ENCODE peak calls at places on chromosomes 3 and 15, in six cellular contexts. B is B cell, R is IMR-90, J is AG04450, I is Peyer's patch, Z is mesothelial cell of epicardium. V is an unnamed sample.

GRCh38 chr3:177610677-177611654 is 413.7 kb upstream of the TBL1XR1 start:
- DNase-seq in B (no peak), R (peak), J (no peak), I (no peak), Z (peak), V (no peak)

GRCh38 chr3:16103472-16103871 is 71.0 kb upstream of the GALNT15 start:
- DNase-seq in B (no peak), R (peak), J (peak), I (no peak), Z (no peak), V (no peak)

GRCh38 chr15:40843183-40843884 is 514 bp upstream of the SPINT1 start:
- DNase-seq in B (no peak), R (no peak), J (no peak), I (no peak), Z (no peak), V (no peak)

GRCh38 chr3:156859578-156859977 is 33.4 kb downstream of the LEKR1 start:
- DNase-seq in B (no peak), R (no peak), J (no peak), I (no peak), Z (no peak), V (no peak)

GRCh38 chr3:54217828-54218227 is 95.5 kb downstream of the CACNA2D3 start:
- DNase-seq in B (no peak), R (no peak), J (no peak), I (no peak), Z (no peak), V (no peak)

GRCh38 chr15:69120732-69121131 is 39.7 kb upstream of the GLCE start:
- DNase-seq in B (no peak), R (no peak), J (no peak), I (no peak), Z (no peak), V (no peak)

GRCh38 chr3:50450135-50450911 is 53.1 kb downstream of the CACNA2D2 start:
- DNase-seq in B (no peak), R (peak), J (no peak), I (peak), Z (no peak), V (no peak)

GRCh38 chr3:38121451-38121831 is 15.5 kb downstream of the ACAA1 start:
- DNase-seq in B (no peak), R (no peak), J (no peak), I (no peak), Z (no peak), V (no peak)

GRCh38 chr15:98582900-98583554 is 65.3 kb upstream of the IGF1R start:
- DNase-seq in B (no peak), R (no peak), J (no peak), I (no peak), Z (no peak), V (no peak)

GRCh38 chr3:172040976-172041963 is 1.9 kb downstream of the FNDC3B start:
- DNase-seq in B (no peak), R (peak), J (no peak), I (no peak), Z (no peak), V (no peak)

GRCh38 chr3:82259994-82260393 is 498.5 kb upstream of the GBE1 start:
- DNase-seq in B (no peak), R (no peak), J (no peak), I (no peak), Z (no peak), V (no peak)

GRCh38 chr15:71411538-71412482 is 296.5 kb downstream of the THSD4 start:
- DNase-seq in B (no peak), R (peak), J (no peak), I (no peak), Z (no peak), V (no peak)

GRCh38 chr15:41659855-41660234 is 360 bp upstream of the MGA start:
- DNase-seq in B (no peak), R (no peak), J (no peak), I (no peak), Z (no peak), V (no peak)

GRCh38 chr3:37620071-37620635 is 241.5 kb upstream of the CTDSPL start:
- DNase-seq in B (no peak), R (no peak), J (no peak), I (no peak), Z (no peak), V (no peak)

GRCh38 chr15:45116006-45116481 is 1.9 kb downstream of the DUOXA2 start:
- DNase-seq in B (no peak), R (no peak), J (no peak), I (no peak), Z (no peak), V (no peak)

GRCh38 chr3:182436547-182436946 is 356.8 kb upstream of the ATP11B start:
- DNase-seq in B (no peak), R (no peak), J (no peak), I (no peak), Z (no peak), V (no peak)

GRCh38 chr15:78004919-78005634 is 72.4 kb downstream of the TBC1D2B start:
- DNase-seq in B (no peak), R (peak), J (peak), I (no peak), Z (no peak), V (no peak)

GRCh38 chr3:122246214-122246613 is 62.7 kb downstream of the CASR start:
- DNase-seq in B (no peak), R (peak), J (no peak), I (no peak), Z (no peak), V (no peak)

GRCh38 chr3:180776433-180776832 is 97.1 kb upstream of the CCDC39 start:
- DNase-seq in B (no peak), R (no peak), J (no peak), I (no peak), Z (no peak), V (no peak)

GRCh38 chr3:42120866-42121265 is 29.7 kb downstream of the TRAK1 start:
- DNase-seq in B (no peak), R (peak), J (no peak), I (no peak), Z (no peak), V (no peak)

GRCh38 chr15:61393949-61394348 is 164.8 kb upstream of the RORA start:
- DNase-seq in B (no peak), R (no peak), J (no peak), I (no peak), Z (no peak), V (no peak)

GRCh38 chr15:83210619-83211018 is 3.0 kb upstream of the HDGFL3 start:
- DNase-seq in B (no peak), R (no peak), J (no peak), I (no peak), Z (peak), V (no peak)

GRCh38 chr3:23776352-23776891 is 29.3 kb upstream of the UBE2E1 start:
- DNase-seq in B (no peak), R (peak), J (peak), I (no peak), Z (no peak), V (no peak)

GRCh38 chr3:45043715-45044299 is 17.7 kb downstream of the CLEC3B start:
- DNase-seq in B (no peak), R (peak), J (peak), I (no peak), Z (no peak), V (no peak)

GRCh38 chr3:190384241-190384863 is 3.6 kb upstream of the CLDN16 start:
- DNase-seq in B (no peak), R (peak), J (no peak), I (peak), Z (no peak), V (peak)

GRCh38 chr15:70569718-70570231 is 193.6 kb downstream of the UACA start:
- DNase-seq in B (no peak), R (peak), J (no peak), I (peak), Z (no peak), V (no peak)

GRCh38 chr3:159929181-159929893 is 59.3 kb upstream of the IL12A start:
- DNase-seq in B (no peak), R (peak), J (peak), I (no peak), Z (no peak), V (no peak)

GRCh38 chr3:8724108-8724752 is 9.4 kb upstream of the CAV3 start:
- DNase-seq in B (no peak), R (no peak), J (no peak), I (no peak), Z (no peak), V (no peak)

GRCh38 chr3:111747490-111747889 is 111.6 kb upstream of the PHLDB2 start:
- DNase-seq in B (no peak), R (peak), J (no peak), I (no peak), Z (no peak), V (no peak)

GRCh38 chr3:36482259-36482658 is 102.0 kb downstream of the STAC start:
- DNase-seq in B (no peak), R (no peak), J (no peak), I (no peak), Z (no peak), V (no peak)

GRCh38 chr3:117616213-117616612 is 906.6 kb downstream of the TUSC7 start:
- DNase-seq in B (no peak), R (no peak), J (no peak), I (no peak), Z (no peak), V (no peak)

GRCh38 chr3:72123908-72124441 is 339.0 kb upstream of the PROK2 start:
- DNase-seq in B (no peak), R (peak), J (peak), I (peak), Z (no peak), V (peak)

GRCh38 chr3:181565416-181565815 is 146.3 kb upstream of the SOX2 start:
- DNase-seq in B (no peak), R (no peak), J (no peak), I (no peak), Z (no peak), V (no peak)

GRCh38 chr3:64992462-64993285 is 304.9 kb upstream of the ADAMTS9 start:
- DNase-seq in B (no peak), R (no peak), J (no peak), I (no peak), Z (no peak), V (no peak)

GRCh38 chr3:71201939-71202338 is 381.6 kb downstream of the FOXP1 start:
- DNase-seq in B (no peak), R (peak), J (no peak), I (peak), Z (no peak), V (no peak)

GRCh38 chr15:35925634-35926380 is 379.8 kb upstream of the DPH6 start:
- DNase-seq in B (no peak), R (peak), J (no peak), I (no peak), Z (no peak), V (no peak)

DNA sequence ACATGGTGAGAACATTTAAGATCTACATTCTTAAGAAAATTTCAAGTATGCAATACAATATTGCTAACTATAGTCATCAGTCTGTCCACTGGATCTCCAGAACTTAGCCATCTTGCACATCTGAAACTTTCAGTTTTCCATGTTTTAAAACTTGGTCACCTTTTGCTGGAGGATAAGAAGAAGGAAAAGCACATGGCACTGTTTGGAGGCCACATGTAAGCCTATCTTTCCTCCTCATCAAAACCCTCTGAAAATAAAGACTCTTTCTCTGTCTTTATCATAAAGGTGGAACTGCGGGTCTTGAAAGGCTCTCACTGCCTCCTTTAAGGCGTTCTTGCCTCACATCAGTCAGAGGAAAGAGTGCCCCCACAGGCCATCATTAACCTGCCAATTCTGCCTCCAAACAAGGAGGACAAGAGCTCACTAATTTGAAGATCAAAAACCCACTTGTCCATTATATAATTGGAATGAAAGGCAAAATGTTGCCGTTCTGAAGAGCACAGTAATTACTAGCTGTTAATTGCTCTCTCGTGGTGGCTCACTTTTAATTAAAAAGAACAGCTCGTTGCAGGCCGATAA is 157.8 kb downstream of the MECOM start:
- DNase-seq in B (no peak), R (no peak), J (no peak), I (no peak), Z (no peak), V (no peak)
- TF ChIP-seq CTCF in B (no peak), R (no peak), J (no peak), I (no peak), Z (no peak), V (no peak)

GRCh38 chr3:73625124-73625665 is 454 bp upstream of the PDZRN3 start:
- DNase-seq in B (no peak), R (peak), J (no peak), I (no peak), Z (no peak), V (no peak)
- TF ChIP-seq CTCF in B (no peak), R (no peak), J (no peak), I (no peak), Z (no peak), V (no peak)

GRCh38 chr15:101244039-101244781 is 7.6 kb downstream of the CHSY1 start:
- DNase-seq in B (no peak), R (peak), J (no peak), I (no peak), Z (no peak), V (no peak)
- TF ChIP-seq CTCF in B (no peak), R (no peak), J (no peak), I (no peak), Z (no peak), V (no peak)

GRCh38 chr3:9957214-9957613 is 5.0 kb upstream of the PRRT3 start:
- DNase-seq in B (no peak), R (peak), J (no peak), I (no peak), Z (no peak), V (no peak)
- TF ChIP-seq CTCF in B (no peak), R (peak), J (peak), I (no peak), Z (no peak), V (peak)